ENCODE peak calls at places on chromosomes 3 and 15, in six cellular contexts. I, K, H, Q, T and A are unnamed samples.

GRCh38 chr15:93027413-93027812 is 61.6 kb downstream of the RGMA start:
- DNase-seq in Q (peak; percentile 47), T (no peak), K (no peak), I (no peak), H (no peak), A (no peak)

GRCh38 chr3:72139316-72139715 is 354.4 kb upstream of the PROK2 start:
- DNase-seq in Q (no peak), K (no peak), H (no peak), I (no peak), T (no peak), A (no peak)

GRCh38 chr15:41022487-41023090 is 69.3 kb downstream of the CHAC1 start:
- DNase-seq in Q (peak; percentile 80), H (no peak), I (peak; percentile 38), K (no peak), T (no peak), A (peak; percentile 11)

GRCh38 chr3:120172070-120172469 is 77.8 kb upstream of the GSK3B start:
- DNase-seq in H (no peak), K (no peak), I (no peak), Q (peak; percentile 40), T (no peak), A (peak; percentile 95)

GRCh38 chr3:56593455-56594158 is 36.6 kb downstream of the CCDC66 start:
- DNase-seq in I (no peak), H (no peak), K (no peak), Q (no peak), T (no peak), A (no peak)

GRCh38 chr3:75272708-75273107 is 391.4 kb upstream of the FRG2C start:
- DNase-seq in Q (peak; percentile 4), H (no peak), I (no peak), K (no peak), T (no peak), A (peak; percentile 13)

GRCh38 chr3:46383946-46384330 is 13.2 kb downstream of the CCR5 start:
- DNase-seq in K (no peak), Q (no peak), I (no peak), T (no peak), H (no peak), A (no peak)

GRCh38 chr3:53254810-53255359 is 937 bp downstream of the TKT start:
- DNase-seq in Q (peak; percentile 62), I (peak; percentile 70), K (peak; percentile 91), H (peak; percentile 89), T (peak; percentile 91), A (peak; percentile 64)

GRCh38 chr3:149277338-149277813 is 55.7 kb upstream of the CP start:
- DNase-seq in Q (peak; percentile 71), I (no peak), H (no peak), K (no peak), T (no peak), A (peak; percentile 38)
- H3K4me3 ChIP-seq in Q (no peak overlapping the region), I (no peak overlapping the region), H (no peak overlapping the region), K (no peak overlapping the region), T (no peak overlapping the region), A (no peak overlapping the region)

GRCh38 chr3:44596631-44597030 is 11.9 kb downstream of the ZNF660 start:
- DNase-seq in K (no peak), Q (peak; percentile 56), H (no peak), T (no peak), I (no peak), A (no peak)
- H3K9me3 ChIP-seq in K (peaks cover 20% of the 10 kb centered on the region), Q (no peaks in the 10 kb centered on the region), H (peaks cover 46% of the 10 kb centered on the region), T (no peaks in the 10 kb centered on the region), I (peaks cover 2% of the 10 kb centered on the region), A (no peaks in the 10 kb centered on the region)

DNA sequence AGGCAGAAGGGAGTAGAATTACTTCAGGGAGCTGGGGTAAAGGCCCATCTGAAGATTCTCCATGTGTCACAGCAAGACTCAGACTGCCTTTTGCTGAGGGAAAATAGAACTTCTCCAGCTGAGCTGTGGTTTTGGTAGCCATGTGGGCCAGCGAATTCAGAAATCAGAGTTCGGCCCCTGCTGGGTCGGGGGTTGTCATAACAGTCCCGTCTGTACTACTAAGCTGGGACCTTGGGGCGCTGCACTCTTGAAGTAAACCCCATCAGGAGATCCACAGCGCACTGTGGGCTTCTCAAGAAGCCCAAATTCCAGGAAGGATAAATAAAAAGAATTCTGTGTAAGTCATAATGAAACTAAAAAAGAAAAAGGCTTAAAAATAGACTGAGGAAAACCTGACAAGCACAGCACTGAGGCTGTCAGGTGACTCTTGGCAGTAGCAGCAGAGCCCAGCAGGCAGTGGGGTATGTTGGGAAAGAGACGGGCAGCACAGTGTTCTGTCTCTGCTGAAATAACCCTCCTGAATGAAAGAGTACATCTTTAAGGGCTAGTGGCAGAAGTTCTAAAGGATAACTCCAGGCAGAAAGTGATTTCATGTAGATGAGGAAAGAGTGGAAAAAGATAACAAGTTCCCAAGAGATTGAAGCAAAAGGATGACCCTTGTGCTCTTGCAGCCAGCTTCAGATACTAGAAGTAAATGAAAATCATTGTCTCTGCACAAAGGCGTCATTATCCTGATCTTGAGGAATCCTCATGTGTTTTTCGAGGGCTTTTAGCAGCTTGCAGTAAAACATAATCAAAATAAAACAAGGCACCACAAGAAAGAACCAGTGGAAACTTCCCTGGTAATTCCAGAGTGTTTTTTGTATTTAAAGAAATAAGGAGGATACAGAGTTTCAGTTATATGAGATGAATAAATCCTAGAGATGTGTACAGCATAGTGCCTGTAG is 74.5 kb downstream of the RAB7A start:
- DNase-seq in K (no peak), I (no peak), H (no peak), T (no peak), Q (no peak), A (no peak)
- H3K36me3 ChIP-seq in K (peaks cover 51% of the 10 kb centered on the region), I (peaks cover 68% of the 10 kb centered on the region), H (no peaks in the 10 kb centered on the region), T (peaks cover 17% of the 10 kb centered on the region), Q (peaks cover 7% of the 10 kb centered on the region), A (peaks cover 61% of the 10 kb centered on the region)

DNA sequence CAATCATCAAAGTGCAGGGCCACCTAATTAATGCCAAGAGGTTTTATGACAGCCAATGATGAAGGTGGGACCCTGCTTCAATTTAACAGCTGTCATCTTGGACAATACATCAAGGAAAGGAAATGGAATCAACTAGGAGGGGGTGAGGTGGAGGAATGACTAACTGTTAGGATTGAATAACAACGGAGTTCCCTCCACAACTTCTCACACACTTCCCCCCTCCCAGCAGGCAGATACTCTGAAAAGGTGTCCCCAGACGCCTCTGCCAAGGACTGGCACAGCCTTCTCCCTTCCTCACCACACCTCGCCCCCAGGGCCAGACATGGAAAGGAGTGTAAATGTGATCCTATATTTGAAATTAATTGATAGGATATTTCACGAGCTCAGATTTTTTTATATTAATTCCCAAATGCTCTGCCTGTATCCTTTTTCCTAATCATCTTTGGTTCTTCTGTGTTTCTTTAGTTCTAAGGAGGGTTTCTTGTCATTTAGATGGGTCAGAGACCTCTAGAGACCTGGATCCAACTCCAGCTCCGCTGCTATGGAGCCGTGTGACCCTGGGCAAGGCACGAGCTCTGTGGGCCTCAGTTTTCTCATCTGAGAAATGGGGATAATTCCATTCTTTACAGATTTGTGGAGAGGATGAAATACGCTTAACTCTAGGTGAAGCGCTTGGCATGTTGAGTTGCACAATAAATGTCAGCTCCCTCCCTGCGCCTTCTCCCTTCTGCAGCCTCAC is 1.1 kb downstream of the DCLK3 start:
- DNase-seq in I (no peak), H (no peak), T (no peak), Q (no peak), K (no peak), A (no peak)
- H3K4me3 ChIP-seq in I (no peak overlapping the region), H (no peak overlapping the region), T (no peak overlapping the region), Q (no peak overlapping the region), K (no peak overlapping the region), A (no peak overlapping the region)

DNA sequence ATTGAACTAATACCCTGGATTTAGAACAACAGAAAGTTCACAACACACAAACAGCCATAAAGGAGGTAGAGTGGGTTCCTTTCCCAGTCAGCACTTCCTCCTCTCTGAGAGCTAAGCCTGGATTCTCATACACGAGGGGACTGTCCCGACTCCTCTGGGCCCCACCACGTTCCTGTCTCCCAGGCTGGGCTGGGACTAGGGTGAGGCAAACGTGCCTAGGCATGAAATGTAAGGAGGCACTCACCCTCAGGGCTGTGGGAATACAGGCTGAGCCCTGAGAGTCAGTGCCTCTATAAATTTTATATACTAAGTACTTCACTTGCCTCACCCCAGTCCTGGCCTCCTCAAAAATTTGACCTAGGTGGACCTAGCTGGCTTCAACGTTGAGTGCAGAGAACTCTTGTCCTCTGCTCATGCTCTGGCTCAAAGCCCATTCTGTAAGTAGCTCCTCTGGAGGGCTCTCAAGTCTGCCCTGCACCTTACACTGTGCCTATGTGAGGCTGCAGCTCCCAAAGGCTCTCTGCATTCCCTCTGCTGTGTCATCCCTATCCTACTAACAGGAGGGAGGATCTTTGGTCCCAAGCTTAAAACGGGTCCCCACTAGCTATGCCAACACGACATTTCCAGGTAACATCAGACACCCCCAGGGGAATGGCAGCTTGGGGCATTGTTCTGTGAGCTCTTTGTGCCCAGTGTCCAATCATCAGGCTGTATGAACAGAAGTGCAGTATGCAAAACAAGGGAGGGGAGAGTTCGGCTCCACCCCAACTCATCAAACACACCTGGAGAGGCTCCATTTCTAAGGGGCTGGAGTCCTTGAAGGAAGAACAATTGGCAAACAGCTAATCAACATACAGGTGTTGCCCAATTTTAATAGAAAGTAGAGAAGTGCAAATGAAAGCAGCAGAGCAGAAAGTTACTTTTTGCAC is 233.2 kb downstream of the RPLP1 start:
- DNase-seq in K (no peak), I (no peak), T (no peak), Q (no peak), H (no peak), A (no peak)
- H3K9me3 ChIP-seq in K (peaks cover 7% of the 10 kb centered on the region), I (no peaks in the 10 kb centered on the region), T (no peaks in the 10 kb centered on the region), Q (no peaks in the 10 kb centered on the region), H (peaks cover 14% of the 10 kb centered on the region), A (peaks cover 27% of the 10 kb centered on the region)

GRCh38 chr3:18416332-18416731 is 8.8 kb downstream of the SATB1 start:
- DNase-seq in T (no peak), H (no peak), Q (no peak), K (no peak), I (no peak), A (no peak)
- H3K36me3 ChIP-seq in T (peaks cover 6% of the 10 kb centered on the region), H (no peaks in the 10 kb centered on the region), Q (no peaks in the 10 kb centered on the region), K (peaks cover 33% of the 10 kb centered on the region), I (no peaks in the 10 kb centered on the region), A (no peaks in the 10 kb centered on the region)

GRCh38 chr15:59994855-59995557 is 9.1 kb upstream of the FOXB1 start:
- DNase-seq in T (no peak), Q (no peak), I (no peak), H (no peak), K (no peak), A (no peak)

GRCh38 chr15:59997070-59997701 is 6.9 kb upstream of the FOXB1 start:
- DNase-seq in K (no peak), I (peak; percentile 53), H (no peak), T (no peak), Q (no peak), A (no peak)

GRCh38 chr15:59996498-59997041 is 7.5 kb upstream of the FOXB1 start:
- DNase-seq in H (no peak), Q (no peak), I (no peak), K (no peak), T (no peak), A (no peak)

GRCh38 chr15:59993950-59994401 is 10.1 kb upstream of the FOXB1 start:
- DNase-seq in K (no peak), T (no peak), Q (no peak), I (peak; percentile 25), H (no peak), A (no peak)

DNA sequence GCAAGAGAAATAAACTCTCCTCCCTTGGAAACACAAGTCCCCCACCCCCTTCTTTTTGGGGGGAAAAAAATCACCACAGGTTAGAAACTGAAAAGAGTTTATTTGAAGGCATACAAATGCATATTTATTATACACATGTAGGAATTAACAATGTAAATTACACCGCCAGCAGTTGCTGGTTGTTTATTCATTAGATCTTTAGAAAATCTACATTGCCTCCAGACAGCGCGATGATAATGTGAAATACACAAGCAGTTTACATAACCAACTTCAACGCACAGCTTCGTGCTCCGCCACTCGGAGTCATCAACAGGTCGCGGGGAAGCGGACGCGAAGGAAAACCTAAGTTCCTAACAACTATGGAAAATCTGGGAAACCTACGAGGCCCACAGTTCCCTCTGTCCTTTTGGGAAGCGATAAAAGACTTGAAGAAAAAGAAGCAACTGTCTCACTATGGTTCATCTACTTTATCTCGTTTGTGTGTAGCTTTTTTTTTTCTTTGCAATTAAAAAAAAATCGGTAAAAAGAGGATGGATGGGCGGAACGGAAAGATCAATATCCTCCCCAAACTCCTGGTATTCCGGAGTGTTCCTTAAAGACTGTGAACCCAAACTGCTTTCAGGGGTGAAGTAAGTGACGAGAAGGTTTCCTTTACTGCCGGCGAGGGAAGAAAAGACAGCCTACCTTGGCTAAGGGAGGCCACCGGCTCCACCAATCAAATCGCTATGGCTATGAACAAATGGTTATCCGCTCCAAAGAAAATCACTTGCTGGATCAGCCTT is 8.4 kb upstream of the FOXB1 start:
- DNase-seq in I (no peak), H (no peak), K (no peak), T (no peak), Q (no peak), A (no peak)
- H3K4me3 ChIP-seq in I (no peak overlapping the region), H (no peak overlapping the region), K (no peak overlapping the region), T (no peak overlapping the region), Q (no peak overlapping the region), A (no peak overlapping the region)